ENCODE peak calls at places on chromosome 17, in eight cellular contexts. E is GM03348; W is A673; V is NCI-H1417 treated with DMSO at 0.1 percent for 48 hours; A is foreskin fibroblast; G is activated CD8-positive, alpha-beta T cell treated with anti-CD3 and anti-CD28 coated beads, Interleukin-2, amount 10 ng/mL, durations not matched to agents 7 days and 5 days; L is PC-9; S is sigmoid colon. J is an unnamed sample.

GRCh38 chr17:73249700-73250099 is 12.0 kb downstream of the CPSF4L start:
- DNase-seq in W (no peak), V (no peak), G (no peak), L (no peak), E (no peak), S (no peak), A (no peak), J (no peak)

GRCh38 chr17:21041753-21042433 is 918 bp downstream of the USP22 start:
- DNase-seq in V (no peak), S (peak; percentile 95), G (peak; percentile 77), E (peak; percentile 87), L (peak; percentile 73), A (peak; percentile 88), W (peak; percentile 89), J (peak; percentile 81)

GRCh38 chr17:10802487-10803284 is 1.2 kb downstream of the TMEM238L start:
- DNase-seq in L (no peak), E (no peak), G (no peak), W (no peak), V (no peak), A (no peak), S (no peak), J (no peak)

GRCh38 chr17:2190014-2190413 is 113.6 kb downstream of the SMG6 start:
- DNase-seq in L (no peak), W (no peak), G (no peak), S (no peak), A (peak; percentile 54), V (no peak), E (peak; percentile 63), J (peak; percentile 19)

GRCh38 chr17:51064061-51064735 is 56.5 kb downstream of the SPAG9 start:
- DNase-seq in E (no peak), V (no peak), L (no peak), W (no peak), S (no peak), G (no peak), A (peak; percentile 21), J (peak; percentile 49)

GRCh38 chr17:80760501-80760900 is 215.9 kb downstream of the RPTOR start:
- DNase-seq in A (no peak), V (peak; percentile 64), S (peak; percentile 50), G (no peak), W (no peak), E (no peak), L (peak; percentile 67), J (peak; percentile 44)

GRCh38 chr17:13182854-13183253 is 165.0 kb upstream of the ELAC2 start:
- DNase-seq in A (no peak), G (no peak), S (no peak), E (no peak), L (no peak), W (no peak), V (no peak), J (no peak)

GRCh38 chr17:42653179-42654124 is 5.6 kb upstream of the TUBG2 start:
- DNase-seq in W (peak; percentile 31), V (no peak), L (no peak), A (peak; percentile 85), S (peak; percentile 92), E (peak; percentile 82), G (no peak), J (no peak)

GRCh38 chr17:70622382-70623260 is 453.3 kb downstream of the KCNJ2 start:
- DNase-seq in S (peak; percentile 58), V (no peak), G (peak; percentile 26), E (peak; percentile 30), A (peak; percentile 69), W (peak; percentile 62), L (peak; percentile 39), J (peak; percentile 74)

GRCh38 chr17:6072157-6072556 is 2.0 kb downstream of the WSCD1 start:
- DNase-seq in G (no peak), W (no peak), S (no peak), E (peak; percentile 21), L (no peak), V (no peak), A (peak; percentile 89), J (peak; percentile 22)

GRCh38 chr17:50163846-50164696 is 1.7 kb upstream of the SGCA start:
- DNase-seq in W (no peak), G (no peak), S (no peak), A (no peak), E (no peak), V (no peak), L (no peak), J (no peak)

GRCh38 chr17:57295526-57296023 is 39.3 kb downstream of the MSI2 start:
- DNase-seq in V (no peak), S (no peak), W (peak; percentile 80), G (no peak), A (peak; percentile 18), L (no peak), E (no peak), J (peak; percentile 72)

GRCh38 chr17:70114405-70114804 is 39.4 kb downstream of the KCNJ16 start:
- DNase-seq in E (no peak), A (no peak), S (no peak), L (no peak), W (no peak), V (no peak), G (no peak), J (no peak)

GRCh38 chr17:57975044-57975443 is 13.0 kb downstream of the VEZF1 start:
- DNase-seq in A (peak; percentile 74), E (peak; percentile 42), S (no peak), G (no peak), V (no peak), L (no peak), W (no peak), J (no peak)

GRCh38 chr17:7355053-7355452 is at the start of gene TMEM95:
- DNase-seq in A (peak; percentile 73), S (peak; percentile 78), V (no peak), G (no peak), L (peak; percentile 47), W (peak; percentile 70), E (peak; percentile 41), J (no peak)

GRCh38 chr17:37368577-37368976 is 7.2 kb upstream of the C17orf78 start:
- DNase-seq in V (no peak), S (no peak), L (no peak), G (no peak), W (no peak), A (peak; percentile 76), E (peak; percentile 33), J (no peak)

GRCh38 chr17:14269473-14269872 is 31.4 kb upstream of the HS3ST3B1 start:
- DNase-seq in L (no peak), A (peak; percentile 12), V (no peak), W (no peak), E (no peak), G (no peak), S (no peak), J (no peak)

GRCh38 chr17:17403899-17404576 is 72.8 kb upstream of the MED9 start:
- DNase-seq in V (peak; percentile 72), E (no peak), L (no peak), W (no peak), A (no peak), G (peak; percentile 71), S (no peak), J (peak; percentile 69)

GRCh38 chr17:9897569-9897968 is 7.5 kb downstream of the RCVRN start:
- DNase-seq in V (no peak), L (no peak), E (no peak), A (no peak), W (no peak), S (no peak), G (no peak), J (no peak)

GRCh38 chr17:17938388-17939107 is 33.7 kb downstream of the TOM1L2 start:
- DNase-seq in V (no peak), A (no peak), L (no peak), G (no peak), W (no peak), S (no peak), E (no peak), J (no peak)

GRCh38 chr17:11240841-11241610 is at the start of gene SHISA6:
- DNase-seq in A (no peak), W (peak; percentile 60), V (no peak), G (no peak), E (no peak), S (no peak), L (no peak), J (no peak)

GRCh38 chr17:78925662-78926555 is 722 bp upstream of the TIMP2 start:
- DNase-seq in G (no peak), A (peak; percentile 95), L (no peak), E (peak; percentile 94), W (peak; percentile 39), V (no peak), S (peak; percentile 97), J (peak; percentile 90)

GRCh38 chr17:78316867-78317816 is 42.7 kb downstream of the SOCS3 start:
- DNase-seq in E (no peak), V (no peak), W (peak; percentile 68), S (no peak), G (no peak), A (peak; percentile 65), L (peak; percentile 78), J (no peak)

GRCh38 chr17:50807014-50807413 is 28.4 kb upstream of the WFIKKN2 start:
- DNase-seq in G (no peak), A (no peak), V (no peak), L (no peak), E (no peak), S (no peak), W (no peak), J (no peak)

GRCh38 chr17:77441130-77441920 is 300.6 kb downstream of the SEC14L1 start:
- DNase-seq in A (no peak), W (no peak), L (no peak), E (no peak), G (peak; percentile 84), V (no peak), S (no peak), J (no peak)

GRCh38 chr17:28141783-28142182 is 99.3 kb downstream of the NLK start:
- DNase-seq in G (no peak), V (no peak), L (no peak), E (no peak), W (no peak), S (no peak), A (no peak), J (no peak)

GRCh38 chr17:19650826-19651225 is 2.3 kb downstream of the ALDH3A2 start:
- DNase-seq in E (no peak), A (peak; percentile 39), W (no peak), G (no peak), V (no peak), L (no peak), S (no peak), J (no peak)

GRCh38 chr17:58630883-58631522 is 60.8 kb downstream of the TEX14 start:
- DNase-seq in E (no peak), G (peak; percentile 59), S (peak; percentile 73), L (peak; percentile 16), V (no peak), W (no peak), A (no peak), J (no peak)

GRCh38 chr17:63989622-63990345 is 8.4 kb upstream of the PRR29 start:
- DNase-seq in V (no peak), S (no peak), L (no peak), W (no peak), E (no peak), G (no peak), A (no peak), J (no peak)

GRCh38 chr17:7838291-7839075 is 4.5 kb downstream of the KDM6B start:
- DNase-seq in L (no peak), A (peak; percentile 81), E (peak; percentile 50), S (peak; percentile 66), V (peak; percentile 6), G (peak; percentile 59), W (peak; percentile 82), J (peak; percentile 54)